ENCODE peak calls at places on chromosome 15, in six cellular contexts. R is HCT116, A is hepatocyte, T is MM.1S, V is GM23248, C is SK-N-SH. K is an unnamed sample.

GRCh38 chr15:69038508-69038907 is 24.0 kb downstream of the NOX5 start:
- DNase-seq in R (no peak), A (no peak), T (no peak), V (no peak), C (no peak), K (no peak)

GRCh38 chr15:39315200-39315599 is 265.7 kb upstream of the THBS1 start:
- DNase-seq in R (no peak), A (no peak), T (no peak), V (peak; percentile 61), C (no peak), K (no peak)

GRCh38 chr15:44286814-44287555 is 1.5 kb upstream of the GOLM2 start:
- DNase-seq in R (no peak), A (no peak), T (no peak), V (peak; percentile 54), C (no peak), K (peak; percentile 20)

GRCh38 chr15:73331501-73331900 is 37.3 kb downstream of the HCN4 start:
- DNase-seq in R (no peak), A (no peak), T (no peak), V (no peak), C (no peak), K (no peak)

GRCh38 chr15:99120050-99120777 is 15.3 kb downstream of the SYNM start:
- DNase-seq in R (no peak), A (no peak), T (no peak), V (no peak), C (no peak), K (no peak)

GRCh38 chr15:40825661-40826088 is 2.8 kb downstream of the PPP1R14D start:
- DNase-seq in R (no peak), A (peak; percentile 54), T (no peak), V (peak; percentile 17), C (no peak), K (no peak)

GRCh38 chr15:66115568-66116206 is 137.9 kb downstream of the MEGF11 start:
- DNase-seq in R (no peak), A (peak; percentile 42), T (peak; percentile 42), V (no peak), C (no peak), K (peak; percentile 57)

GRCh38 chr15:52247481-52247880 is 48.1 kb downstream of the MYO5C start:
- DNase-seq in R (no peak), A (no peak), T (no peak), V (no peak), C (no peak), K (no peak)

GRCh38 chr15:31434418-31435255 is 108.0 kb downstream of the KLF13 start:
- DNase-seq in R (no peak), A (no peak), T (peak; percentile 90), V (peak; percentile 98), C (no peak), K (peak; percentile 71)

GRCh38 chr15:52673734-52674133 is 5.5 kb downstream of the ATOSA start:
- DNase-seq in R (no peak), A (no peak), T (peak; percentile 39), V (no peak), C (no peak), K (no peak)

GRCh38 chr15:36358094-36358961 is 221.1 kb upstream of the CDIN1 start:
- DNase-seq in R (no peak), A (no peak), T (no peak), V (peak; percentile 90), C (no peak), K (no peak)

GRCh38 chr15:81511160-81511559 is 137.1 kb upstream of the TMC3 start:
- DNase-seq in R (no peak), A (no peak), T (no peak), V (peak; percentile 72), C (no peak), K (no peak)

GRCh38 chr15:25089577-25089976 is 134.8 kb downstream of the SNRPN start:
- DNase-seq in R (no peak), A (no peak), T (no peak), V (no peak), C (no peak), K (no peak)

GRCh38 chr15:45802140-45802539 is 167.3 kb downstream of the SQOR start:
- DNase-seq in R (no peak), A (no peak), T (no peak), V (no peak), C (no peak), K (no peak)

GRCh38 chr15:38688761-38689160 is 124.1 kb upstream of the RASGRP1 start:
- DNase-seq in R (no peak), A (no peak), T (no peak), V (no peak), C (no peak), K (peak; percentile 15)

GRCh38 chr15:100928632-100929280 is 9.6 kb downstream of the LRRK1 start:
- DNase-seq in R (no peak), A (no peak), T (no peak), V (no peak), C (no peak), K (peak; percentile 46)

GRCh38 chr15:63899193-63899592 is 65.4 kb upstream of the HERC1 start:
- DNase-seq in R (no peak), A (no peak), T (no peak), V (no peak), C (no peak), K (no peak)

GRCh38 chr15:63904042-63904441 is 70.3 kb upstream of the HERC1 start:
- DNase-seq in R (no peak), A (no peak), T (no peak), V (no peak), C (no peak), K (no peak)

GRCh38 chr15:63902671-63903035 is 68.9 kb upstream of the HERC1 start:
- DNase-seq in R (no peak), A (no peak), T (no peak), V (peak; percentile 25), C (no peak), K (no peak)

GRCh38 chr15:63900306-63900705 is 66.6 kb upstream of the HERC1 start:
- DNase-seq in R (no peak), A (no peak), T (no peak), V (no peak), C (no peak), K (no peak)

DNA sequence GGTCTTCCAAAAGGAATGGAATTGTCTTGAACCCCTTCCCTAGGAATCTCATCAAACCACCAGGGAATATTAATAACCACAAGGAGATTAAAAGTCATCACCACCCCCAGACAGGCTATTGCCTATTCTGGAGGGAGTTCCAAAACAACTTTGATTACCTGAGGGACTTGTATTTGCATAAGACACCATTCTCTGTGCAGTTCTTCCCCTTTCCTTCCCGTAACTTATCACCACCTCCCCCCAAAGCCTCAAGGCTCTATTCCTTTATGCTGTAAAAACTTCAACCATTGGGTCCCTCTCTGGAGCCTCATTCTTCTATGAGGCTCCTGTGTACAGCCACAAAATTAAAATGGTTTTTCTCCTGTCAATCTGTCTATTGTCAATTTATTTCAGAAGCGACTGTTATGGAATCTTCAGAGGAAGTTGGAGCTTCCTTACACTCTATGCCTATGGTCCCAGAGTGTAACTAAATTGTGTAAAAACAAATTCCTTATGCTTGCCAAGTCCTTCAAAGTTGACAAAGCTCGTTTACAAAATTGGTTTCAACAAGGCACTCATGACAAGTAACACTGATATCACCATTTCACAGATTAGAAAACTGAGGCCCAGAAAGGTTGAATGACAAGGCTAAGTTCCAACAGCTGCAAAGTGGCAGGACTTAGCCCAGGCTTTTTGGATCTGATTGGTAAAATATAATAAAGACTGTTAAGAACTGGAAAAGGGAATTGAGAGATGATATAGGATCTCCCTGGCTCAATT is 68.3 kb upstream of the HERC1 start:
- DNase-seq in R (no peak), A (no peak), T (no peak), V (no peak), C (no peak), K (no peak)
- H3K9me2 ChIP-seq in R (no peaks in the 10 kb centered on the region), A (no peaks in the 10 kb centered on the region), T (no peaks in the 10 kb centered on the region), V (no peaks in the 10 kb centered on the region), C (no peaks in the 10 kb centered on the region), K (no peaks in the 10 kb centered on the region)

DNA sequence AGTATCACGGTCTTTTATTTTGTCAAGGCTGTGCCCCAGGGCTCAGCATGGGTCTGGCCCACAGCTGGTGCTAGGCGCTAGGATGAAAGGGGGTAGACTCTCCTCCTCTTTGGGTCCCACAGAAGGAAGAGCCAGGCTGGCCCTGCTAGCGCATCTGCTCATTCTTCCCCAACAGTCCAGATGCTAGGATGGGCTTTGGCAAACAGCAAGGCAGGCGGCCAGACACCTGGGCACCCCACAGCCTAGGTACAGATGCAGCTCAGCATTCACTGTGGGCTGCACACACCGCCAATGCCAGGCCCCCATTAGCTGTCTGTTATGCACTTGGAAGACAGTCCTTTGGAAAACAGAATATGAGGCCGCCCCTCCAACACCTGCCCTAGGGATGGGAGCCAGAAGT is 14.0 kb downstream of the NTRK3 start:
- DNase-seq in R (no peak), A (no peak), T (no peak), V (no peak), C (no peak), K (no peak)
- H3K9me2 ChIP-seq in R (no peaks in the 10 kb centered on the region), A (no peaks in the 10 kb centered on the region), T (no peaks in the 10 kb centered on the region), V (no peaks in the 10 kb centered on the region), C (no peaks in the 10 kb centered on the region), K (no peaks in the 10 kb centered on the region)

DNA sequence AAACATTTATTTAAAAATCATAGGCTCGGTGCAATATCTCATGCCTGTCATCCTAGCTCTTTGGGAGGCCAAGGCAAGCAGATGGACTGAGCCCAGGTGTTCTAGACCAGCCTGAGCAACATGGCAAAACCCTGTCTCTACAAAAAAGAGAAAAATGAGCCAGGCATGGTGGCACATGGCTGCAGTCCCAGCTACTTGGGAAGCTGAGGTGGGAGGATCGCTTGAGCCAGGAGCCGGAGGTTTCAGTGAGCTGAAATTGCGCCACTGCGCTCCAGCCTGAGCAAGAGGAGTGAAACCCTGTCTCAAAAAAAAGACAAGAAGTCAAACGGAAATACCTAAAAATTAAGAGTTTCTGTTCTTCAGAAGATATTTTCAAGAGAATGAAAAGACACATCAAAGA is 122.3 kb downstream of the RSL24D1 start:
- DNase-seq in R (no peak), A (no peak), T (no peak), V (no peak), C (no peak), K (no peak)
- H3K9me2 ChIP-seq in R (no peaks in the 10 kb centered on the region), A (no peaks in the 10 kb centered on the region), T (no peaks in the 10 kb centered on the region), V (no peaks in the 10 kb centered on the region), C (no peaks in the 10 kb centered on the region), K (no peaks in the 10 kb centered on the region)

DNA sequence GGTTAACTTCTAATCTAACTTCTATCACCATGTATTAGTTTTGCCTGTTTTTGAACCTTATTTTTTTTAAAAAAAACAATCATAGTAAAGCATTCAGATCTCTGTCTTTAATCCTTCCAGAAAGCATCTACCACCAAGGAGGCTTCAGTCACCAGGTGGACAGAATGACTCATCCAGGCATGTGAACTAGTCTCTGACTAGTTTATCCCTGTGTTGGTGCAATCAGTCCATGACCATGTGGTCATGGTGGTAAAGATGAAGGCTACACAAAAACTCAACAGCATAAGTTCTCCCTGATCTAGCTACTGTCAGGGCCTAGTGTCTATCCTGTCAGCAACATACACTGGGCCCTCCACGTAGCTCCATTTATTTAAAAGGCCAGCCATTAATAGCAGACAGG is 750.6 kb downstream of the AGBL1 start:
- DNase-seq in R (no peak), A (peak; percentile 19), T (no peak), V (no peak), C (no peak), K (no peak)
- H3K9me2 ChIP-seq in R (no peaks in the 10 kb centered on the region), A (no peaks in the 10 kb centered on the region), T (no peaks in the 10 kb centered on the region), V (no peaks in the 10 kb centered on the region), C (no peaks in the 10 kb centered on the region), K (no peaks in the 10 kb centered on the region)

GRCh38 chr15:76756371-76756770 is 148.8 kb downstream of the SCAPER start:
- DNase-seq in R (no peak), A (no peak), T (no peak), V (peak; percentile 19), C (no peak), K (no peak)
- H3K9me2 ChIP-seq in R (no peaks in the 10 kb centered on the region), A (no peaks in the 10 kb centered on the region), T (no peaks in the 10 kb centered on the region), V (no peaks in the 10 kb centered on the region), C (no peaks in the 10 kb centered on the region), K (no peaks in the 10 kb centered on the region)

GRCh38 chr15:91049378-91050127 is 27.2 kb upstream of the VPS33B start:
- DNase-seq in R (peak; percentile 73), A (peak; percentile 73), T (peak; percentile 82), V (peak; percentile 70), C (peak; percentile 64), K (peak; percentile 76)
- H3K9me2 ChIP-seq in R (no peaks in the 10 kb centered on the region), A (no peaks in the 10 kb centered on the region), T (no peaks in the 10 kb centered on the region), V (no peaks in the 10 kb centered on the region), C (no peaks in the 10 kb centered on the region), K (no peaks in the 10 kb centered on the region)